ENCODE peak calls at places on chromosomes 2 and 18, in eight cellular contexts. One of them, this sample, is unnamed.

GRCh38 chr18:51666717-51667320 is 469.3 kb upstream of the MEX3C start:
- DNase-seq in BE2C: peak; percentile 70
- DNase-seq in AG09319: no peak
- DNase-seq in fibroblast of mammary gland: peak; percentile 0
- DNase-seq in uterus: no peak
- DNase-seq in cardiac muscle cell: peak; percentile 78
- DNase-seq in body of pancreas: peak; percentile 56
- DNase-seq in GM12865: no peak
- DNase-seq in this sample: no peak

GRCh38 chr2:196160101-196160500 is 11.3 kb downstream of the STK17B start:
- DNase-seq in BE2C: no peak
- DNase-seq in AG09319: peak; percentile 49
- DNase-seq in fibroblast of mammary gland: peak; percentile 91
- DNase-seq in uterus: no peak
- DNase-seq in cardiac muscle cell: peak; percentile 95
- DNase-seq in body of pancreas: no peak
- DNase-seq in GM12865: peak; percentile 85
- DNase-seq in this sample: peak; percentile 89

GRCh38 chr2:3408781-3409180 is 29.3 kb downstream of the TRAPPC12 start:
- DNase-seq in BE2C: no peak
- DNase-seq in AG09319: no peak
- DNase-seq in fibroblast of mammary gland: no peak
- DNase-seq in uterus: no peak
- DNase-seq in cardiac muscle cell: no peak
- DNase-seq in body of pancreas: no peak
- DNase-seq in GM12865: no peak
- DNase-seq in this sample: no peak

GRCh38 chr18:48952287-48953095 is 1.7 kb upstream of the SMAD7 start:
- DNase-seq in BE2C: peak; percentile 62
- DNase-seq in AG09319: peak; percentile 70
- DNase-seq in fibroblast of mammary gland: peak; percentile 76
- DNase-seq in uterus: peak; percentile 85
- DNase-seq in cardiac muscle cell: peak; percentile 92
- DNase-seq in body of pancreas: peak; percentile 85
- DNase-seq in GM12865: peak; percentile 78
- DNase-seq in this sample: no peak

GRCh38 chr2:130872276-130873125 is 35.8 kb downstream of the ARHGEF4 start:
- DNase-seq in BE2C: no peak
- DNase-seq in AG09319: no peak
- DNase-seq in fibroblast of mammary gland: no peak
- DNase-seq in uterus: no peak
- DNase-seq in cardiac muscle cell: no peak
- DNase-seq in body of pancreas: no peak
- DNase-seq in GM12865: no peak
- DNase-seq in this sample: no peak

GRCh38 chr2:240462073-240462703 is 26.7 kb downstream of the GPC1 start:
- DNase-seq in BE2C: peak; percentile 6
- DNase-seq in AG09319: no peak
- DNase-seq in fibroblast of mammary gland: no peak
- DNase-seq in uterus: peak; percentile 12
- DNase-seq in cardiac muscle cell: no peak
- DNase-seq in body of pancreas: peak; percentile 5
- DNase-seq in GM12865: no peak
- DNase-seq in this sample: no peak

GRCh38 chr2:240478346-240479110 is 43.1 kb downstream of the GPC1 start:
- DNase-seq in BE2C: no peak
- DNase-seq in AG09319: no peak
- DNase-seq in fibroblast of mammary gland: no peak
- DNase-seq in uterus: no peak
- DNase-seq in cardiac muscle cell: no peak
- DNase-seq in body of pancreas: no peak
- DNase-seq in GM12865: no peak
- DNase-seq in this sample: no peak

GRCh38 chr18:78914586-78914935 is 65.1 kb upstream of the SALL3 start:
- DNase-seq in BE2C: no peak
- DNase-seq in AG09319: no peak
- DNase-seq in fibroblast of mammary gland: no peak
- DNase-seq in uterus: no peak
- DNase-seq in cardiac muscle cell: no peak
- DNase-seq in body of pancreas: no peak
- DNase-seq in GM12865: no peak
- DNase-seq in this sample: no peak

GRCh38 chr2:168456526-168457176 is 579 bp downstream of the CERS6 start:
- DNase-seq in BE2C: peak; percentile 40
- DNase-seq in AG09319: no peak
- DNase-seq in fibroblast of mammary gland: peak; percentile 24
- DNase-seq in uterus: peak; percentile 52
- DNase-seq in cardiac muscle cell: peak; percentile 39
- DNase-seq in body of pancreas: peak; percentile 59
- DNase-seq in GM12865: peak; percentile 63
- DNase-seq in this sample: no peak

GRCh38 chr18:10035306-10035991 is 121.6 kb downstream of the VAPA start:
- DNase-seq in BE2C: no peak
- DNase-seq in AG09319: no peak
- DNase-seq in fibroblast of mammary gland: peak; percentile 18
- DNase-seq in uterus: peak; percentile 12
- DNase-seq in cardiac muscle cell: no peak
- DNase-seq in body of pancreas: peak; percentile 87
- DNase-seq in GM12865: no peak
- DNase-seq in this sample: no peak

DNA sequence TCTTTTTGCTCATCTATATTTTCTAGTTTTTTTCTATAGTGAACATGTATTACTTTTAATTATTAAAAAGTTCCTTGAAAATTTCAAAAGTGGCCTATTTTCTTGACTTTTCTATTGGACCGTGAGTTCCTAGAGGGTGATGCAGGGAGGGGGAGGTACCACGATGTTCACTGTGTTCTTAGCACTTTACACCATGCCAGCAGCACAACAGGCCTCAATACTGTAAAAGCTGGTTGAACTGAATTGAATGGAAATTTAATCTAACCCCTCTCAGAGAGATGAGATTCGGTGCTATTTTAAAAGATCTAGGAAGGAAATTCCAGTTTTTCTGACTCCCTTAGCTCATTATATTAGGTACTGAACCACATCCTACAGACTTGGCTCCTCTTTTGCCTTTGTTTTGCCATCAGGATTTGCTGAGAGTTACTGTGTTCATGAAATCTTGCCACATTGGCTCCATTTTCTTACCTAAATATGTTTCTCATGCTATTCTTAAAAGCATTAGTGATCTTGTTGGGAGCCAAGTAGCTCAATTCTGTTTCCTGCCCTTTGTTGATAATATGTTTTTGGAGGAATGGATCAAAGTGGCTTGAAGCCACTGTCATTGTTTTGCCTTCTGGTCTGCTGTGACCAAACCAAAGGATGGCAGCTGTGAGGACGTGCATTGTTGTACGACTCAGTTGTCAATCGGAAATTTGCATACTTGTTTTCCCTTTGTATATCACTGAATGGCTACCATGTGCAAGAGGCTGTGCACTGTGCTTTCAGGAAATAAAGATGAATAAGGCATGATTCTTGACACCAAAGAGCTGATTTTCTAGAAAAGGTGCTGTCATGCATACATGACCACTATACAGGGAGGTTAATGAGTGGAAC is 25.3 kb downstream of the MYO1B start:
- DNase-seq in BE2C: no peak
- DNase-seq in AG09319: no peak
- DNase-seq in fibroblast of mammary gland: no peak
- DNase-seq in uterus: no peak
- DNase-seq in cardiac muscle cell: no peak
- DNase-seq in body of pancreas: no peak
- DNase-seq in GM12865: no peak
- DNase-seq in this sample: no peak
- TF ChIP-seq CTCF in BE2C: no peak
- TF ChIP-seq CTCF in AG09319: no peak
- TF ChIP-seq CTCF in fibroblast of mammary gland: no peak
- TF ChIP-seq CTCF in uterus: no peak
- TF ChIP-seq CTCF in cardiac muscle cell: no peak
- TF ChIP-seq CTCF in body of pancreas: no peak
- TF ChIP-seq CTCF in GM12865: no peak
- TF ChIP-seq CTCF in this sample: no peak

DNA sequence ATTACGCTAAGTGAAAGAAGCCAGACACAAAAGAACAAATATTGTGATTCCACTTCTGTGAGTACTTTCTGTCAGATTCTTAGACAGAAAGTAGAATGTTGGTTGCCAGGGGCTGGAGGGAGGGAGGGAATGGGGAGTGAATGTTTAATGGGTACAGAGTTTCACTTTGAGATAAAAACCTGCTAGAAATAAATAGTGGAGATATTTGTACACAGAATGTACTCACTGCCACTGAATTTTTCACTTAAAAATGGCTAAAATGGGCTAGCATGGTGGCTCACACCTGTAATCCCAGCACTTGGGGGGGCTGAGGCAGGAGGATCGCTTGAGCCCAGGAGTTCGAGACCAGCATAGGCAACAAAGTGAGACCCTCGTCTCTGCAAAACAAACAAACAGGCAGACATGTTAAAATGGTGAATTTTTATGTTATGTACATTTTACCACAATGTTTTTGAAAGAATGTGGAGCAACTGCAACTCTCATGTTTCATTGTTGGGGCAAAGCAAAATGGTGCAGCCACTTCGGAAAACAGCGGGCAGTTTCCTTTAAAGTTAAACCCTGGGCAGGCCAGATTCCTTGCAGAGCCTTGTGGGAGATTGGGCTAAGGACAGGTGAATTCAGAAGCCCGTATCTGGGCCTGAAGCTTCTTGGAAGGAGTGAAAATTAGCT is 103.3 kb upstream of the MYCN start:
- DNase-seq in BE2C: no peak
- DNase-seq in AG09319: no peak
- DNase-seq in fibroblast of mammary gland: no peak
- DNase-seq in uterus: no peak
- DNase-seq in cardiac muscle cell: no peak
- DNase-seq in body of pancreas: no peak
- DNase-seq in GM12865: no peak
- DNase-seq in this sample: no peak
- TF ChIP-seq CTCF in BE2C: no peak
- TF ChIP-seq CTCF in AG09319: no peak
- TF ChIP-seq CTCF in fibroblast of mammary gland: no peak
- TF ChIP-seq CTCF in uterus: no peak
- TF ChIP-seq CTCF in cardiac muscle cell: no peak
- TF ChIP-seq CTCF in body of pancreas: no peak
- TF ChIP-seq CTCF in GM12865: no peak
- TF ChIP-seq CTCF in this sample: no peak

GRCh38 chr2:191374366-191374765 is 129.2 kb downstream of the MYO1B start:
- DNase-seq in BE2C: no peak
- DNase-seq in AG09319: no peak
- DNase-seq in fibroblast of mammary gland: no peak
- DNase-seq in uterus: no peak
- DNase-seq in cardiac muscle cell: no peak
- DNase-seq in body of pancreas: no peak
- DNase-seq in GM12865: no peak
- DNase-seq in this sample: no peak
- TF ChIP-seq CTCF in BE2C: no peak
- TF ChIP-seq CTCF in AG09319: no peak
- TF ChIP-seq CTCF in fibroblast of mammary gland: no peak
- TF ChIP-seq CTCF in uterus: no peak
- TF ChIP-seq CTCF in cardiac muscle cell: no peak
- TF ChIP-seq CTCF in body of pancreas: no peak
- TF ChIP-seq CTCF in GM12865: no peak
- TF ChIP-seq CTCF in this sample: no peak

DNA sequence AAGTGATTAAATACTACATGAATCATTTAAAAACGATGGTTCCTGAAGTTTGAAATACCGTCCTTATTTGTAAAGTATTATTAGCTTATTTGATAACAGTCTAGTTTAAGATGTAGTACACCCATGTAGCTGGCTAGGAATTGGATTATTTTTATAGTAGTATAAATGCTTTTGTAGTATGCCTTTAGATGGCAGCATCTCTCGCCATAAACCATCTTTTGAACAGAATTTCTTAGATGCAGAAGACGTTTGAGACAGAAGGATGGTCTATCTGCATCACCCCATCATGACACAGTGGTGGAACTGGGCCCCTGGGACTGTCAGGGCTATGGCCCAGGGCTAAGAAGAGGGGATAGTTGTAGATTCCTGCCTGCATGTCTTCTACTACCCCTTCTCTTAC is 152.7 kb downstream of the WDSUB1 start:
- DNase-seq in BE2C: no peak
- DNase-seq in AG09319: no peak
- DNase-seq in fibroblast of mammary gland: peak; percentile 58
- DNase-seq in uterus: no peak
- DNase-seq in cardiac muscle cell: peak; percentile 30
- DNase-seq in body of pancreas: no peak
- DNase-seq in GM12865: peak; percentile 15
- DNase-seq in this sample: no peak
- TF ChIP-seq CTCF in BE2C: no peak
- TF ChIP-seq CTCF in AG09319: peak; percentile 23
- TF ChIP-seq CTCF in fibroblast of mammary gland: peak; percentile 33
- TF ChIP-seq CTCF in uterus: no peak
- TF ChIP-seq CTCF in cardiac muscle cell: no peak
- TF ChIP-seq CTCF in body of pancreas: no peak
- TF ChIP-seq CTCF in GM12865: no peak
- TF ChIP-seq CTCF in this sample: peak; percentile 39

GRCh38 chr2:19251554-19251953 is 106.9 kb downstream of the OSR1 start:
- DNase-seq in BE2C: no peak
- DNase-seq in AG09319: no peak
- DNase-seq in fibroblast of mammary gland: peak; percentile 61
- DNase-seq in uterus: no peak
- DNase-seq in cardiac muscle cell: peak; percentile 78
- DNase-seq in body of pancreas: no peak
- DNase-seq in GM12865: no peak
- DNase-seq in this sample: no peak

GRCh38 chr2:19247186-19247585 is 111.2 kb downstream of the OSR1 start:
- DNase-seq in BE2C: no peak
- DNase-seq in AG09319: no peak
- DNase-seq in fibroblast of mammary gland: no peak
- DNase-seq in uterus: no peak
- DNase-seq in cardiac muscle cell: no peak
- DNase-seq in body of pancreas: no peak
- DNase-seq in GM12865: no peak
- DNase-seq in this sample: no peak

GRCh38 chr2:19255481-19255880 is 102.9 kb downstream of the OSR1 start:
- DNase-seq in BE2C: no peak
- DNase-seq in AG09319: no peak
- DNase-seq in fibroblast of mammary gland: no peak
- DNase-seq in uterus: no peak
- DNase-seq in cardiac muscle cell: no peak
- DNase-seq in body of pancreas: no peak
- DNase-seq in GM12865: no peak
- DNase-seq in this sample: no peak

GRCh38 chr2:19256239-19256638 is 102.2 kb downstream of the OSR1 start:
- DNase-seq in BE2C: no peak
- DNase-seq in AG09319: peak; percentile 96
- DNase-seq in fibroblast of mammary gland: peak; percentile 99
- DNase-seq in uterus: no peak
- DNase-seq in cardiac muscle cell: peak; percentile 91
- DNase-seq in body of pancreas: no peak
- DNase-seq in GM12865: no peak
- DNase-seq in this sample: peak; percentile 92

DNA sequence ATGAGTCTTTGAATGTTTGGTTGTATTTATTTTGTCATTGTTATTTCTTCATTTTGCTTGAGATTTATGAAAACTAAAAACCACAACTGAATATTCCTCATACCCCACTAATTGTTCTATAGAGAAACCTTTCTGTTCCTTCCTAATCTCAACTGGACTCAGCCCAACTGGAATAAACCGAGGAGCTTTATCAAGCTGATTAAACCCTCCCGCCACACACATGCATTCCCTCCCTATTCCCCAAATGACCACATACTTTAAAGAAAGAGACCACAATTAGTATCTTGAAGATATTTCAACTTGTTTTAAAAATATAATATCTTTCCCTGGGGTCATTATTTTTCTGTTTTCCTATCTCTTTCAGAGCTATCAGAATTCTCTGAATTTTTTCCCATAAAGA is 107.5 kb downstream of the OSR1 start:
- DNase-seq in BE2C: no peak
- DNase-seq in AG09319: no peak
- DNase-seq in fibroblast of mammary gland: no peak
- DNase-seq in uterus: no peak
- DNase-seq in cardiac muscle cell: peak; percentile 71
- DNase-seq in body of pancreas: no peak
- DNase-seq in GM12865: no peak
- DNase-seq in this sample: no peak
- TF ChIP-seq CTCF in BE2C: no peak
- TF ChIP-seq CTCF in AG09319: no peak
- TF ChIP-seq CTCF in fibroblast of mammary gland: no peak
- TF ChIP-seq CTCF in uterus: no peak
- TF ChIP-seq CTCF in cardiac muscle cell: no peak
- TF ChIP-seq CTCF in body of pancreas: no peak
- TF ChIP-seq CTCF in GM12865: no peak
- TF ChIP-seq CTCF in this sample: no peak